ENCODE peak calls at places on chromosomes 13 and 19, in four cellular contexts. P, J, X and A are unnamed samples. For H3K4me1, the result is how much of the 10 kb centered on the place peaks cover.

GRCh38 chr19:6220385-6221191 is 59.2 kb downstream of the MLLT1 start:
- DNase-seq in X (no peak), P (no peak), J (no peak), A (no peak)

GRCh38 chr19:13069415-13070369 is 33.0 kb downstream of the LYL1 start:
- DNase-seq in J (peak), X (no peak), P (no peak), A (no peak)

GRCh38 chr13:25225970-25226369 is 53.9 kb upstream of the AMER2 start:
- DNase-seq in P (no peak), X (peak), J (no peak), A (no peak)

GRCh38 chr19:1080360-1081161 is 13.6 kb downstream of the ARHGAP45 start:
- DNase-seq in X (no peak), J (no peak), P (no peak), A (no peak)

GRCh38 chr19:32012206-32012605 is 333.2 kb upstream of the ZNF507 start:
- DNase-seq in J (no peak), P (no peak), X (no peak), A (no peak)

GRCh38 chr19:52778811-52779210 is 7.8 kb downstream of the ZNF600 start:
- DNase-seq in X (no peak), P (no peak), J (no peak), A (no peak)

GRCh38 chr13:26563713-26564112 is 6.2 kb downstream of the WASF3 start:
- DNase-seq in P (no peak), J (no peak), X (no peak), A (no peak)

GRCh38 chr19:29537181-29537580 is 11.4 kb downstream of the VSTM2B start:
- DNase-seq in J (no peak), X (no peak), P (no peak), A (no peak)

GRCh38 chr13:57716295-57716694 is 84.8 kb downstream of the PCDH17 start:
- DNase-seq in X (peak), P (no peak), J (no peak), A (no peak)

GRCh38 chr19:44741841-44742352 is 6.6 kb upstream of the BCL3 start:
- DNase-seq in X (no peak), J (peak), P (peak), A (peak)

GRCh38 chr13:21638319-21639282 is 32.3 kb upstream of the FGF9 start:
- DNase-seq in X (peak), P (peak), J (peak), A (no peak)

GRCh38 chr19:51417107-51417806 is at the start of gene SIGLEC10:
- DNase-seq in J (peak), X (peak), P (no peak), A (no peak)

GRCh38 chr19:480016-480855 is 16.1 kb upstream of the MADCAM1 start:
- DNase-seq in J (peak), X (peak), P (peak), A (no peak)

GRCh38 chr13:75724742-75725504 is 88.8 kb downstream of the LMO7 start:
- DNase-seq in J (no peak), X (no peak), P (no peak), A (no peak)

GRCh38 chr19:4497770-4498389 is 20.4 kb downstream of the PLIN4 start:
- DNase-seq in X (no peak), J (no peak), P (no peak), A (no peak)

GRCh38 chr19:2326699-2327360 is 1.6 kb downstream of the LSM7 start:
- DNase-seq in X (no peak), J (no peak), P (no peak), A (no peak)

GRCh38 chr13:22262328-22262920 is 591.6 kb downstream of the FGF9 start:
- DNase-seq in X (no peak), P (no peak), J (no peak), A (no peak)

GRCh38 chr13:82878536-82878935 is 1003.7 kb downstream of the SLITRK1 start:
- DNase-seq in X (no peak), P (no peak), J (no peak), A (no peak)

GRCh38 chr13:99959538-99960230 is 11.9 kb downstream of the ZIC5 start:
- DNase-seq in P (no peak), J (no peak), X (peak), A (no peak)

GRCh38 chr13:45847554-45848224 is 3.9 kb downstream of the SIAH3 start:
- DNase-seq in X (no peak), J (peak), P (no peak), A (no peak)

GRCh38 chr13:97185291-97185690 is 36.8 kb upstream of the MBNL2 start:
- DNase-seq in J (no peak), P (no peak), X (no peak), A (no peak)

GRCh38 chr19:50461066-50461875 is 15.0 kb upstream of the EMC10 start:
- DNase-seq in P (peak), X (peak), J (peak), A (peak)

GRCh38 chr13:98489446-98490194 is 87.3 kb downstream of the STK24 start:
- DNase-seq in X (no peak), P (no peak), J (no peak), A (no peak)

GRCh38 chr13:77489566-77490337 is 45.8 kb upstream of the SCEL start:
- DNase-seq in J (no peak), P (no peak), X (peak), A (no peak)

GRCh38 chr13:24172071-24172470 is 11.6 kb downstream of the SPATA13 start:
- DNase-seq in X (no peak), J (no peak), P (no peak), A (no peak)
- H3K4me1 ChIP-seq in X (under half), J (under half), P (under half), A (under half)

DNA sequence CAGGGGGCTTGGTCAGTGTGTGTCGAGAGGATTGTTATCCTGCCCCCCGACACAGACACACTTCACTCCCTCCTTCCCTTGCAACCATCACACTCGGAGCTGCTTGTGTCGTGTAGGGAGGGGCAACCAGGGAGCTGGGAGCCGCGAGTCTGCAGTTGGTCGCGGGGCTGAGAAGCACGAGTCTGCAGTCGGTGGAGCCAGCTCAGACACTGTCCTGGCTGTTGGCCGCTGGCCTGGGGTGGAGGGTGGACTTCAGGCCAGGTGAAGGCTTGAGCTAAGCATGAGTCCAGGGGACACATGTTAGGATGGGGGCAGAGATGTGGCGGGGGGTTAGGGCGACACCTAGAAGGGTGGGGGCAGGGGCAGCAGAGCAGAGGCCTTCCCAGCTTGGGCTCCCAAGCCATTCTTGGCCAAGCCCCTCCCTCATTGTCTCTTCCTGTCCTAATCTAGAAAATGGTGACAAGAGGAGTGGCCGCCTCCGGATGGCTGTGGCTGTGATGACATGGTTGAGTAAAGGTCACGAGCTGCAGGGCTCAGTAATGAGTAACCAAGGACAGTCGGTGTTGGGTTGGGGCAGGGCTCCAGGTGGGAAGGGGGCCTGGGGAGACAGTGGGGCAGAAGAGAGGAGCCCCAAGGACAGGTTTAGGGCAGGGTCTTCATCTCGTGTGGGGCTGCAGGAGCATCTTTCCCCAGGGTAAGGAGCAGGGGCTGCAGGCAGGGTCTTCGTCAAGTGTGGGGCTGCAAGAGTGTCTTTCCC is 8.5 kb downstream of the PPP5C start:
- DNase-seq in X (no peak), J (peak), P (no peak), A (no peak)
- TF ChIP-seq REST in X (no peak), J (no peak), P (no peak), A (no peak)

GRCh38 chr13:114320065-114320464 is 5.8 kb downstream of the CHAMP1 start:
- DNase-seq in P (no peak), J (peak), X (no peak), A (no peak)
- H3K4me1 ChIP-seq in P (under half), J (under half), X (under half), A (under half)

DNA sequence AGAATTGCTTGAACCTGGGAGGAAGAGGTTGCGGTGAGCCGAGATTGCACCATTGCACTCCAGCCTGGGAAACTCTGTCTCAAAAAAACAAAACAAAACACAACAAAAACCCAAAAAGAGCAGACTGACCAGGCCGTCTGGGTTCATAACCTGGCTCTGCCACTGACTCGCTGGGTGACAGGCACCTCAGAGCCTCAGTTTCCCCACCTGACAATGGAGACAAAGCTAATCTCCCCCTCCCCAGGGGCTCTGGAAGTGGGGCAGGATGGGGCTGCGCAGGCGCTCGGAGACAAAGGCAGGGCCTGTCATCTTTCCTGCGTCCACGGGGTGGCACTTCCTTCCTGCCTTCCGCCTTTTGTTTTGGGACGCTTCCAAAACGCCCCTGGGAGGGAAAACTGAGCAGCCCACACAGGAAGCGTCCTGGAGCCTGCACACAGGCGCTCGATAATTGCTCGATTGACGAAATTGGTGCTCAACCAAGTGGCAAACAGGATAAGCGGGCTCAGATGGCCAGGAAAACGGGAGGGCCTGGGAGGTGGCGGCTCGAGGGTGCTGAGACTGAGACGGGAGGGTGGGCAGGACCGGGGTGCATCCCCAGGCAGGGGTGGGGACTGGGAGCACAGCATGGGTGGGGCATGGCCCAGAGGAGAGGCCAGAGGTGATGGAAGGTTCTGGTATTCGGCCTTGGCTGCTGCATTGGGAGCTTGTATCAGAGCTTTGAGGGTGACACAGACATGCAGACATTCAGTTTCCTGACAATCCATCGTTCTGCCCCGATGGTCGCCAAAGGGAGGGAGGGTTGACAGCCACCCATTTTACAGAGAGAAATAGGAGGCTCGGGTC is 17.8 kb downstream of the SPC24 start:
- DNase-seq in P (peak), J (peak), X (peak), A (no peak)
- TF ChIP-seq REST in P (no peak), J (no peak), X (no peak), A (no peak)

DNA sequence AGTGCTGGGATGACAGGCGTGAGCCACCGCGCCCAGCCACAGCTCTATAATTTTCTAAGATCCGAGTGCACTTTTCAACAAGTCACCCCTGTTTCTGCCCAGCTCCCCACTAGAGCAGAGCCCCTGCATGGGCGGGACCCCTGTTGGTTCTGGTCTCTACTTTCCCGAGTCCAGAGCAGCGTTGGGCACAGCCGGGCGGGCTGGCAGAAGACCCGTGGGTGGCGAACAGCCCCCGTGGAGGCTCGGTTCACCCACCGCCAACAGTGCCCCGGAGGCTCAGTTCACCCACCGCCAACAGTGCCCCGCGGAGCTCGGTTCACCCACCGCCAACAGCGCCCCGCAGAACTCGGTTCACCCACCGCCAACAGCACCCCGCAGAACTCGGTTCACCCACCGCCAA is 40.8 kb downstream of the ADPRHL1 start:
- DNase-seq in X (no peak), P (no peak), J (no peak), A (no peak)
- H3K4me1 ChIP-seq in X (under half), P (under half), J (under half), A (under half)

DNA sequence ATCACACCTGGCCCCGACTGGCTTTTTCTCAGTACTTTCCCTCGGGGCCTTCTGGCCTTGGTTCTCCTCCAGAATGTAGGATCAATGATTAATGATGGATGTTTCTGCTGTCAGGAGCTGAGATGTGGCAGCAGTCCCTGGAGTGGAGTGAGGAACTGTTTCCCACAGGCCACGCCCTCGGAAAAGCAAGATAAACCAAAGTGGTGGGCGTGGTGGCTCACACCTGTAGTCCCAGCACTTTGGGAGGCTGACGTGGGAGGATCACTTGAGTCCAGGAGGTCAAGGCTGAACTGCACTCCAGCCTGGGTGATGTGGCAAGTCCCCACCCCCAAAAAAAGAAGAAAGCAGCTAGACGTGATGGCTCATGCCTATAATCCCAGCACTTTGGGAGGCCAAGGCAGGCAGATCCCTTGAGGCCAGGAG is 7.1 kb upstream of the SHFL start:
- DNase-seq in X (no peak), J (no peak), P (no peak), A (no peak)
- TF ChIP-seq REST in X (no peak), J (no peak), P (no peak), A (no peak)

DNA sequence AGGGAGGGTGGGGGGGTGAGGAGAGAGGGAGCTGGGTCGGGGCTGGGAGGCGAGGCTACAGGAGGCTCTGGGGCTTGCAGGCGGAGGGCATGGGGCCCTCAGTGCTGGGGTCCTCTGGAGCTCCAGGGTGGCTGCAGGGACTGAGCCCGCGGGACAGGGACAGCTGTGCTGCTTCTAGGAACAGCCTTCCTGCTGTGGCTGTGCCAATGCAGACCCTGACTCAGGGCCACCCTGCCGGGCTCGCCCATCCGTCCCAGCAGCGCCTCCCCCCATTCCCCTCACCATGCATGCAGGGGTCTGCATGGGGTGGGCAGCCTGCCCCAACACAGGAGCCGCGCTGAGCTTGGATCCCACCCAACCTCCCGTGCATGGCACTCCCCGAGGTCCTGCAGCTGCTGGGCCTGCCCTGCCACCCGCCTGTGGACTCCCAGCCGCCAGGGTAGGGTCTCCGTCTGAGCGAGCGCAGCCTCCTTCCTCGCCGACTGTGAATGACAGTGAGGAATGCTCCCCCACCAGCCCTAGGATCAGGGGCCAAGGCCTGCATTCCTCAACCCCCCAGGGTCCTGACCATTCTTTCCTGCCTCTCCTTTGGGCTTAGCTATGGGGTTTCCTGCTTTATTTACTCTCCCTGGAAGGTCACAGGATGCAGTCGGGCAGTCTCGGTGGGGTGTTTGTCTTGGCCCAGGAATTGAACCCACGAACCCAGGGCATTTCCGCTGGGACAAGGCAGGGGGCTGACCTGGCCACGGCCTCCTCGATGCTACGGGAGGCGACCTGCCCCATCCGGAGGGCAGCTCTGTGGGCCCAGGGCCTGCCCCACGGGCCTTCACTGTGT is 23.4 kb downstream of the CEBPG start:
- DNase-seq in J (no peak), X (peak), P (no peak), A (no peak)
- H3K4me1 ChIP-seq in J (under half), X (under half), P (under half), A (under half)